ENCODE peak calls at places on chromosomes 3 and 15, in ten cellular contexts. K is GM10248; U is EL; V is H9; G is CD4-positive, alpha-beta T cell; Z is stimulated activated CD8-positive, alpha-beta memory T cell treated with anti-CD3 and anti-CD28 coated beads, Interleukin-2, amount 100 ng/mL, for 1 hour; H is DMS 273 treated with DMSO at 0.1 percent for 48 hours; T is A549; I is heart left ventricle; R is stomach. D is an unnamed sample.
A peak's percentile ranks its signal among the peaks of the same experiment; 100 is the strongest.

GRCh38 chr15:27730878-27731277 is 368.2 kb downstream of the OCA2 start:
- DNase-seq in K (no peak), U (no peak), V (no peak), G (no peak), Z (no peak), H (no peak), T (no peak), I (no peak), R (no peak), D (no peak)

GRCh38 chr3:71629289-71630252 is 46.0 kb upstream of the FOXP1 start:
- DNase-seq in K (no peak), U (peak; percentile 44), V (no peak), G (no peak), Z (no peak), H (no peak), T (no peak), I (peak; percentile 16), R (no peak), D (no peak)

GRCh38 chr3:184572528-184573270 is 11.1 kb downstream of the EPHB3 start:
- DNase-seq in K (no peak), U (no peak), V (no peak), G (no peak), Z (no peak), H (no peak), T (no peak), I (no peak), R (no peak), D (no peak)

GRCh38 chr3:142968319-142968718 is 4.8 kb upstream of the PAQR9 start:
- DNase-seq in K (no peak), U (no peak), V (no peak), G (no peak), Z (no peak), H (no peak), T (no peak), I (no peak), R (no peak), D (no peak)

GRCh38 chr3:42490243-42490642 is 12.2 kb upstream of the VIPR1 start:
- DNase-seq in K (peak; percentile 50), U (peak; percentile 38), V (peak; percentile 46), G (no peak), Z (no peak), H (no peak), T (no peak), I (peak; percentile 69), R (peak; percentile 97), D (peak; percentile 51)

GRCh38 chr3:72336821-72337479 is 511.3 kb downstream of the SHQ1 start:
- DNase-seq in K (no peak), U (peak; percentile 66), V (peak; percentile 76), G (no peak), Z (no peak), H (no peak), T (no peak), I (peak; percentile 88), R (peak; percentile 79), D (no peak)

GRCh38 chr3:177463863-177464262 is 266.6 kb upstream of the TBL1XR1 start:
- DNase-seq in K (no peak), U (peak; percentile 84), V (no peak), G (no peak), Z (no peak), H (no peak), T (no peak), I (no peak), R (no peak), D (no peak)

GRCh38 chr15:28079313-28079969 is 19.7 kb downstream of the OCA2 start:
- DNase-seq in K (no peak), U (no peak), V (no peak), G (no peak), Z (no peak), H (no peak), T (no peak), I (no peak), R (no peak), D (no peak)

GRCh38 chr3:133935843-133936825 is 40.5 kb upstream of the RAB6B start:
- DNase-seq in K (no peak), U (no peak), V (peak; percentile 13), G (no peak), Z (no peak), H (no peak), T (no peak), I (peak; percentile 1), R (peak; percentile 4), D (peak; percentile 45)

GRCh38 chr3:196197524-196197923 is 13.7 kb downstream of the ZDHHC19 start:
- DNase-seq in K (no peak), U (no peak), V (no peak), G (no peak), Z (no peak), H (no peak), T (no peak), I (no peak), R (no peak), D (no peak)